ENCODE peak calls at places on chromosomes 3 and 15, in six cellular contexts. S is pons, I is AG09319, X is HS-5, U is AG08395, F is uterus. E is an unnamed sample.

GRCh38 chr3:124577494-124578167 is 152.6 kb upstream of the UMPS start:
- DNase-seq in S (no peak), I (no peak), X (no peak), U (no peak), F (no peak), E (no peak)

GRCh38 chr3:107392549-107393165 is 15.4 kb downstream of the CCDC54 start:
- DNase-seq in S (no peak), I (no peak), X (peak; percentile 29), U (peak; percentile 58), F (no peak), E (no peak)

GRCh38 chr3:48859188-48859587 is 11.5 kb upstream of the PRKAR2A start:
- DNase-seq in S (peak; percentile 32), I (no peak), X (no peak), U (no peak), F (no peak), E (no peak)

GRCh38 chr3:79203144-79203519 is 564.7 kb downstream of the ROBO1 start:
- DNase-seq in S (no peak), I (no peak), X (no peak), U (no peak), F (no peak), E (no peak)

GRCh38 chr3:127036209-127037020 is 53.5 kb downstream of the PLXNA1 start:
- DNase-seq in S (no peak), I (no peak), X (no peak), U (no peak), F (no peak), E (no peak)

GRCh38 chr3:193297421-193297820 is 56.4 kb downstream of the PLAAT1 start:
- DNase-seq in S (no peak), I (no peak), X (no peak), U (no peak), F (no peak), E (no peak)

GRCh38 chr15:45112592-45113379 is 1.2 kb downstream of the DUOX2 start:
- DNase-seq in S (no peak), I (no peak), X (no peak), U (no peak), F (no peak), E (no peak)

GRCh38 chr3:108391917-108392585 is 95.7 kb downstream of the HHLA2 start:
- DNase-seq in S (peak; percentile 39), I (no peak), X (peak; percentile 10), U (no peak), F (no peak), E (no peak)

GRCh38 chr3:134211797-134212196 is 38.9 kb downstream of the RYK start:
- DNase-seq in S (peak; percentile 29), I (peak; percentile 15), X (no peak), U (peak; percentile 54), F (no peak), E (no peak)

GRCh38 chr15:40182358-40183029 is 21.6 kb downstream of the BUB1B start:
- DNase-seq in S (no peak), I (no peak), X (no peak), U (no peak), F (no peak), E (peak; percentile 16)

GRCh38 chr3:101244212-101244575 is 76.2 kb downstream of the IMPG2 start:
- DNase-seq in S (no peak), I (no peak), X (no peak), U (peak; percentile 18), F (no peak), E (no peak)

GRCh38 chr15:67076147-67076843 is 10.9 kb downstream of the SMAD3 start:
- DNase-seq in S (no peak), I (no peak), X (peak; percentile 47), U (no peak), F (no peak), E (no peak)